ENCODE peak calls at places on chromosome 9, in five cellular contexts. F, B, J, H and Z are unnamed samples.

GRCh38 chr9:34562136-34562745 is 27.3 kb downstream of the CNTFR start:
- DNase-seq in F (no peak), B (no peak), J (no peak), H (no peak), Z (no peak)

GRCh38 chr9:2645569-2645968 is 24.0 kb downstream of the VLDLR start:
- DNase-seq in F (no peak), B (no peak), J (no peak), H (no peak), Z (no peak)

GRCh38 chr9:103168254-103168653 is 173.1 kb downstream of the CYLC2 start:
- DNase-seq in F (no peak), B (no peak), J (no peak), H (no peak), Z (no peak)

GRCh38 chr9:121321039-121321503 is 49.0 kb downstream of the STOM start:
- DNase-seq in F (no peak), B (no peak), J (no peak), H (no peak), Z (no peak)

GRCh38 chr9:109452761-109453160 is 45.3 kb downstream of the PTPN3 start:
- DNase-seq in F (peak; percentile 73), B (no peak), J (no peak), H (no peak), Z (peak; percentile 86)

GRCh38 chr9:136239963-136240330 is 5.7 kb downstream of the QSOX2 start:
- DNase-seq in F (no peak), B (no peak), J (no peak), H (no peak), Z (no peak)

GRCh38 chr9:121556580-121556979 is 56.9 kb upstream of the GGTA1 start:
- DNase-seq in F (peak; percentile 96), B (no peak), J (peak; percentile 66), H (no peak), Z (peak; percentile 99)

GRCh38 chr9:18184034-18184800 is 289.7 kb upstream of the ADAMTSL1 start:
- DNase-seq in F (no peak), B (no peak), J (no peak), H (no peak), Z (peak; percentile 84)

GRCh38 chr9:93974151-93974550 is 19.0 kb upstream of the BARX1 start:
- DNase-seq in F (no peak), B (no peak), J (no peak), H (no peak), Z (no peak)

GRCh38 chr9:111955048-111955447 is 58.4 kb downstream of the UGCG start:
- DNase-seq in F (no peak), B (no peak), J (no peak), H (no peak), Z (no peak)

GRCh38 chr9:87109851-87110250 is 162.5 kb upstream of the GAS1 start:
- DNase-seq in F (peak; percentile 61), B (no peak), J (no peak), H (no peak), Z (peak; percentile 68)

GRCh38 chr9:134936762-134937555 is 19.2 kb upstream of the FCN1 start:
- DNase-seq in F (no peak), B (no peak), J (no peak), H (no peak), Z (no peak)

GRCh38 chr9:27732494-27732893 is 159.2 kb upstream of the C9orf72 start:
- DNase-seq in F (no peak), B (no peak), J (no peak), H (no peak), Z (no peak)

GRCh38 chr9:96450613-96451544 is 910 bp downstream of the HABP4 start:
- DNase-seq in F (peak; percentile 56), B (no peak), J (no peak), H (peak; percentile 22), Z (peak; percentile 27)

GRCh38 chr9:85984457-85984856 is 43.5 kb downstream of the NAA35 start:
- DNase-seq in F (no peak), B (no peak), J (no peak), H (no peak), Z (no peak)

GRCh38 chr9:3835393-3835792 is 309.6 kb upstream of the RFX3 start:
- DNase-seq in F (no peak), B (no peak), J (no peak), H (no peak), Z (no peak)

GRCh38 chr9:128192601-128193371 is 1.4 kb upstream of the CIZ1 start:
- DNase-seq in F (peak; percentile 94), B (peak; percentile 80), J (peak; percentile 83), H (peak; percentile 51), Z (peak; percentile 84)

GRCh38 chr9:101668466-101668865 is 70.0 kb downstream of the GRIN3A start:
- DNase-seq in F (no peak), B (no peak), J (no peak), H (no peak), Z (no peak)

GRCh38 chr9:136493567-136493971 is 10.7 kb upstream of the SEC16A start:
- DNase-seq in F (no peak), B (no peak), J (no peak), H (no peak), Z (no peak)

GRCh38 chr9:102779341-102779740 is 215.8 kb upstream of the CYLC2 start:
- DNase-seq in F (no peak), B (no peak), J (no peak), H (no peak), Z (no peak)

GRCh38 chr9:94156549-94157407 is 72.5 kb downstream of the PTPDC1 start:
- DNase-seq in F (peak; percentile 70), B (peak; percentile 17), J (peak; percentile 78), H (no peak), Z (peak; percentile 87)

GRCh38 chr9:13786131-13786530 is 506.6 kb upstream of the MPDZ start:
- DNase-seq in F (peak; percentile 32), B (no peak), J (no peak), H (no peak), Z (no peak)

GRCh38 chr9:107749787-107750444 is 260.3 kb upstream of the KLF4 start:
- DNase-seq in F (peak; percentile 97), B (peak; percentile 36), J (peak; percentile 80), H (no peak), Z (peak; percentile 82)

GRCh38 chr9:26833792-26834191 is 58.8 kb downstream of the CAAP1 start:
- DNase-seq in F (peak; percentile 14), B (no peak), J (no peak), H (no peak), Z (peak; percentile 36)